ENCODE peak calls at places on chromosomes 11 and 22, in six cellular contexts. T is ACHN, I is adipocyte, Y is NCI-H460, O is GM12865, N is dorsolateral prefrontal cortex. A is an unnamed sample.

GRCh38 chr11:72869845-72870244 is 55.6 kb downstream of the ATG16L2 start:
- DNase-seq in T (peak), O (no peak), Y (no peak), N (no peak), I (no peak), A (no peak)

GRCh38 chr11:2825261-2825885 is 60.2 kb downstream of the CDKN1C start:
- DNase-seq in T (no peak), Y (no peak), I (peak), O (no peak), N (no peak), A (no peak)

GRCh38 chr11:94884322-94884721 is 89.0 kb downstream of the CWC15 start:
- DNase-seq in N (no peak), O (no peak), Y (no peak), I (no peak), T (no peak), A (no peak)

GRCh38 chr11:2440646-2441045 is 3.7 kb downstream of the TRPM5 start:
- DNase-seq in I (no peak), Y (no peak), N (no peak), T (no peak), O (no peak), A (no peak)

GRCh38 chr11:12473366-12473765 is 96.0 kb downstream of the PARVA start:
- DNase-seq in I (no peak), Y (no peak), T (no peak), O (no peak), N (no peak), A (no peak)

GRCh38 chr11:130548491-130548833 is 100.0 kb downstream of the ADAMTS15 start:
- DNase-seq in Y (no peak), I (no peak), O (no peak), T (peak), N (no peak), A (no peak)

GRCh38 chr11:96188625-96189006 is 154.4 kb downstream of the MAML2 start:
- DNase-seq in O (peak), N (no peak), T (no peak), Y (no peak), I (peak), A (no peak)

GRCh38 chr22:31556627-31557203 is 60.4 kb downstream of the SFI1 start:
- DNase-seq in N (no peak), T (peak), I (peak), Y (peak), O (peak), A (peak)

GRCh38 chr22:29481265-29482000 is 1.4 kb downstream of the NEFH start:
- DNase-seq in N (no peak), T (no peak), Y (no peak), I (peak), O (no peak), A (no peak)

GRCh38 chr22:29903371-29903770 is 20.4 kb downstream of the MTMR3 start:
- DNase-seq in N (no peak), Y (no peak), T (no peak), O (no peak), I (no peak), A (no peak)

GRCh38 chr11:119783466-119784400 is 54.7 kb upstream of the NECTIN1 start:
- DNase-seq in T (no peak), N (no peak), I (no peak), O (peak), Y (no peak), A (no peak)

GRCh38 chr11:47259178-47259977 is 1.6 kb downstream of the NR1H3 start:
- DNase-seq in I (peak), O (peak), N (no peak), T (peak), Y (peak), A (peak)

GRCh38 chr11:124872280-124872679 is 7.0 kb downstream of the ROBO3 start:
- DNase-seq in N (no peak), Y (no peak), I (no peak), T (no peak), O (no peak), A (no peak)

GRCh38 chr11:107859459-107860239 is 1.1 kb upstream of the SLC35F2 start:
- DNase-seq in O (peak), N (no peak), Y (peak), I (peak), T (peak), A (no peak)

GRCh38 chr11:86592047-86592564 is 80.3 kb downstream of the ME3 start:
- DNase-seq in Y (no peak), O (no peak), N (no peak), I (peak), T (no peak), A (no peak)

GRCh38 chr22:41240377-41241132 is at the start of gene CHADL:
- DNase-seq in T (no peak), Y (no peak), O (no peak), I (no peak), N (peak), A (no peak)

GRCh38 chr11:72334651-72335050 is 90.7 kb upstream of the PHOX2A start:
- DNase-seq in I (no peak), T (no peak), Y (no peak), O (no peak), N (no peak), A (no peak)

GRCh38 chr22:50206599-50206998 is 5.8 kb downstream of the SELENOO start:
- DNase-seq in T (peak), Y (no peak), O (peak), N (no peak), I (peak), A (peak)

GRCh38 chr11:84103096-84103495 is 816.9 kb upstream of the CCDC90B start:
- DNase-seq in T (no peak), N (peak), I (no peak), O (no peak), Y (no peak), A (no peak)

GRCh38 chr11:103633037-103633788 is 403.2 kb upstream of the DDI1 start:
- DNase-seq in T (no peak), I (peak), Y (no peak), N (no peak), O (no peak), A (no peak)

GRCh38 chr22:17570851-17571631 is 7.7 kb downstream of the SLC25A18 start:
- DNase-seq in Y (peak), I (peak), O (no peak), N (peak), T (no peak), A (no peak)

GRCh38 chr22:32723632-32724031 is 77.9 kb upstream of the TIMP3 start:
- DNase-seq in N (no peak), I (peak), Y (no peak), O (peak), T (no peak), A (no peak)

GRCh38 chr22:39731481-39731880 is 160.9 kb downstream of the CACNA1I start:
- DNase-seq in Y (no peak), T (no peak), N (no peak), O (no peak), I (no peak), A (no peak)

GRCh38 chr22:20431520-20432237 is 5.9 kb downstream of the SCARF2 start:
- DNase-seq in T (no peak), Y (no peak), I (no peak), N (no peak), O (no peak), A (no peak)

GRCh38 chr11:112806876-112807275 is 154.3 kb upstream of the NCAM1 start:
- DNase-seq in N (no peak), O (no peak), I (no peak), T (no peak), Y (no peak), A (no peak)

GRCh38 chr11:6357222-6357621 is 33.1 kb upstream of the SMPD1 start:
- DNase-seq in Y (no peak), T (peak), N (peak), O (peak), I (peak), A (no peak)

GRCh38 chr11:78100276-78101040 is 20.8 kb upstream of the NDUFC2 start:
- DNase-seq in I (no peak), Y (no peak), O (no peak), N (no peak), T (no peak), A (no peak)

GRCh38 chr11:1879342-1879940 is 12.3 kb downstream of the PRR33 start:
- DNase-seq in N (peak), O (no peak), Y (no peak), I (no peak), T (no peak), A (no peak)

GRCh38 chr11:554824-555499 is 5.6 kb downstream of the LMNTD2 start:
- DNase-seq in O (peak), I (peak), N (peak), Y (peak), T (peak), A (peak)

GRCh38 chr11:21567628-21568290 is 625.1 kb upstream of the ANO5 start:
- DNase-seq in Y (no peak), O (no peak), N (no peak), I (no peak), T (no peak), A (no peak)

GRCh38 chr11:66727883-66728759 is 895 bp downstream of the SPTBN2 start:
- DNase-seq in Y (no peak), N (no peak), O (no peak), I (peak), T (no peak), A (peak)

GRCh38 chr11:123286761-123287160 is 91.7 kb upstream of the CLMP start:
- DNase-seq in T (no peak), N (no peak), I (peak), O (no peak), Y (no peak), A (no peak)

GRCh38 chr11:69489031-69489745 is 7.7 kb downstream of the LINC01488 start:
- DNase-seq in Y (no peak), O (no peak), I (no peak), N (no peak), T (no peak), A (no peak)

GRCh38 chr11:79039122-79039521 is 401.7 kb downstream of the TENM4 start:
- DNase-seq in I (peak), Y (no peak), N (no peak), T (no peak), O (no peak), A (no peak)

GRCh38 chr11:118592616-118593367 is 14.6 kb upstream of the PHLDB1 start:
- DNase-seq in N (no peak), O (no peak), I (peak), T (no peak), Y (no peak), A (no peak)

GRCh38 chr11:76322593-76323341 is 58.2 kb downstream of the THAP12 start:
- DNase-seq in I (no peak), O (no peak), Y (no peak), T (no peak), N (peak), A (no peak)